ENCODE peak calls at places on chromosome 7, in ten cellular contexts. One of them, this sample, is unnamed.

GRCh38 chr7:98286093-98286525 is 4.6 kb downstream of the BRI3 start:
- DNase-seq in HT-29: peak; percentile 41
- DNase-seq in mucosa of gallbladder: peak; percentile 50
- DNase-seq in B cell: no peak
- DNase-seq in endothelial cell: no peak
- DNase-seq in substantia nigra: no peak
- DNase-seq in fibroblast of pulmonary artery: peak; percentile 52
- DNase-seq in stimulated activated CD8-positive, alpha-beta memory T cell treated with anti-CD3 and anti-CD28 coated beads, Interleukin-2, amount 100 ng/mL, for 1 hour: no peak
- DNase-seq in T-helper 1 cell: no peak
- DNase-seq in cardiac septum: no peak
- DNase-seq in this sample: peak; percentile 87

GRCh38 chr7:14761506-14762296 is 140.8 kb downstream of the DGKB start:
- DNase-seq in endothelial cell: no peak
- DNase-seq in stimulated activated CD8-positive, alpha-beta memory T cell treated with anti-CD3 and anti-CD28 coated beads, Interleukin-2, amount 100 ng/mL, for 1 hour: no peak
- DNase-seq in T-helper 1 cell: no peak
- DNase-seq in B cell: no peak
- DNase-seq in fibroblast of pulmonary artery: peak; percentile 85
- DNase-seq in substantia nigra: peak; percentile 14
- DNase-seq in cardiac septum: peak; percentile 87
- DNase-seq in mucosa of gallbladder: peak; percentile 11
- DNase-seq in HT-29: peak; percentile 61
- DNase-seq in this sample: peak; percentile 82

GRCh38 chr7:72281325-72281724 is 130.8 kb downstream of the CALN1 start:
- DNase-seq in HT-29: no peak
- DNase-seq in cardiac septum: no peak
- DNase-seq in B cell: no peak
- DNase-seq in substantia nigra: no peak
- DNase-seq in stimulated activated CD8-positive, alpha-beta memory T cell treated with anti-CD3 and anti-CD28 coated beads, Interleukin-2, amount 100 ng/mL, for 1 hour: no peak
- DNase-seq in fibroblast of pulmonary artery: no peak
- DNase-seq in mucosa of gallbladder: no peak
- DNase-seq in endothelial cell: no peak
- DNase-seq in T-helper 1 cell: no peak
- DNase-seq in this sample: no peak

GRCh38 chr7:122304996-122305421 is 459 bp upstream of the FEZF1 start:
- DNase-seq in mucosa of gallbladder: no peak
- DNase-seq in HT-29: no peak
- DNase-seq in substantia nigra: no peak
- DNase-seq in stimulated activated CD8-positive, alpha-beta memory T cell treated with anti-CD3 and anti-CD28 coated beads, Interleukin-2, amount 100 ng/mL, for 1 hour: no peak
- DNase-seq in fibroblast of pulmonary artery: peak; percentile 17
- DNase-seq in endothelial cell: no peak
- DNase-seq in cardiac septum: no peak
- DNase-seq in B cell: no peak
- DNase-seq in T-helper 1 cell: no peak
- DNase-seq in this sample: no peak

GRCh38 chr7:94452257-94452656 is 57.4 kb upstream of the CASD1 start:
- DNase-seq in HT-29: no peak
- DNase-seq in stimulated activated CD8-positive, alpha-beta memory T cell treated with anti-CD3 and anti-CD28 coated beads, Interleukin-2, amount 100 ng/mL, for 1 hour: no peak
- DNase-seq in substantia nigra: no peak
- DNase-seq in endothelial cell: no peak
- DNase-seq in T-helper 1 cell: no peak
- DNase-seq in cardiac septum: no peak
- DNase-seq in fibroblast of pulmonary artery: no peak
- DNase-seq in mucosa of gallbladder: no peak
- DNase-seq in B cell: no peak
- DNase-seq in this sample: no peak

GRCh38 chr7:99975782-99976521 is at the start of gene AZGP1:
- DNase-seq in T-helper 1 cell: no peak
- DNase-seq in fibroblast of pulmonary artery: no peak
- DNase-seq in B cell: no peak
- DNase-seq in stimulated activated CD8-positive, alpha-beta memory T cell treated with anti-CD3 and anti-CD28 coated beads, Interleukin-2, amount 100 ng/mL, for 1 hour: no peak
- DNase-seq in HT-29: peak; percentile 80
- DNase-seq in cardiac septum: peak; percentile 80
- DNase-seq in mucosa of gallbladder: peak; percentile 78
- DNase-seq in substantia nigra: no peak
- DNase-seq in endothelial cell: no peak
- DNase-seq in this sample: peak; percentile 78

GRCh38 chr7:87420173-87420572 is 55.3 kb downstream of the ABCB4 start:
- DNase-seq in stimulated activated CD8-positive, alpha-beta memory T cell treated with anti-CD3 and anti-CD28 coated beads, Interleukin-2, amount 100 ng/mL, for 1 hour: no peak
- DNase-seq in substantia nigra: no peak
- DNase-seq in cardiac septum: no peak
- DNase-seq in HT-29: no peak
- DNase-seq in mucosa of gallbladder: no peak
- DNase-seq in T-helper 1 cell: no peak
- DNase-seq in B cell: no peak
- DNase-seq in endothelial cell: no peak
- DNase-seq in fibroblast of pulmonary artery: no peak
- DNase-seq in this sample: no peak

GRCh38 chr7:125605241-125605640 is 675.6 kb upstream of the POT1 start:
- DNase-seq in fibroblast of pulmonary artery: no peak
- DNase-seq in T-helper 1 cell: no peak
- DNase-seq in stimulated activated CD8-positive, alpha-beta memory T cell treated with anti-CD3 and anti-CD28 coated beads, Interleukin-2, amount 100 ng/mL, for 1 hour: no peak
- DNase-seq in HT-29: no peak
- DNase-seq in endothelial cell: no peak
- DNase-seq in cardiac septum: no peak
- DNase-seq in mucosa of gallbladder: no peak
- DNase-seq in substantia nigra: no peak
- DNase-seq in B cell: no peak
- DNase-seq in this sample: no peak

GRCh38 chr7:77315102-77315501 is 101.0 kb downstream of the GSAP start:
- DNase-seq in T-helper 1 cell: no peak
- DNase-seq in B cell: no peak
- DNase-seq in endothelial cell: no peak
- DNase-seq in mucosa of gallbladder: no peak
- DNase-seq in cardiac septum: no peak
- DNase-seq in stimulated activated CD8-positive, alpha-beta memory T cell treated with anti-CD3 and anti-CD28 coated beads, Interleukin-2, amount 100 ng/mL, for 1 hour: no peak
- DNase-seq in HT-29: no peak
- DNase-seq in substantia nigra: no peak
- DNase-seq in fibroblast of pulmonary artery: peak; percentile 29
- DNase-seq in this sample: no peak

GRCh38 chr7:94266278-94266677 is 128.4 kb upstream of the COL1A2 start:
- DNase-seq in HT-29: no peak
- DNase-seq in endothelial cell: no peak
- DNase-seq in T-helper 1 cell: no peak
- DNase-seq in substantia nigra: no peak
- DNase-seq in fibroblast of pulmonary artery: peak; percentile 73
- DNase-seq in stimulated activated CD8-positive, alpha-beta memory T cell treated with anti-CD3 and anti-CD28 coated beads, Interleukin-2, amount 100 ng/mL, for 1 hour: no peak
- DNase-seq in B cell: no peak
- DNase-seq in mucosa of gallbladder: no peak
- DNase-seq in cardiac septum: no peak
- DNase-seq in this sample: no peak

GRCh38 chr7:3005257-3005656 is 38.4 kb downstream of the CARD11 start:
- DNase-seq in HT-29: no peak
- DNase-seq in cardiac septum: no peak
- DNase-seq in fibroblast of pulmonary artery: no peak
- DNase-seq in substantia nigra: no peak
- DNase-seq in stimulated activated CD8-positive, alpha-beta memory T cell treated with anti-CD3 and anti-CD28 coated beads, Interleukin-2, amount 100 ng/mL, for 1 hour: no peak
- DNase-seq in T-helper 1 cell: no peak
- DNase-seq in B cell: no peak
- DNase-seq in mucosa of gallbladder: no peak
- DNase-seq in endothelial cell: no peak
- DNase-seq in this sample: no peak

GRCh38 chr7:5139998-5140397 is 50.0 kb upstream of the WIPI2 start:
- DNase-seq in stimulated activated CD8-positive, alpha-beta memory T cell treated with anti-CD3 and anti-CD28 coated beads, Interleukin-2, amount 100 ng/mL, for 1 hour: no peak
- DNase-seq in fibroblast of pulmonary artery: peak; percentile 41
- DNase-seq in T-helper 1 cell: no peak
- DNase-seq in cardiac septum: no peak
- DNase-seq in HT-29: peak; percentile 52
- DNase-seq in substantia nigra: no peak
- DNase-seq in endothelial cell: peak; percentile 55
- DNase-seq in mucosa of gallbladder: no peak
- DNase-seq in B cell: peak; percentile 28
- DNase-seq in this sample: peak; percentile 69

GRCh38 chr7:4136036-4136435 is 546.1 kb upstream of the FOXK1 start:
- DNase-seq in HT-29: peak; percentile 7
- DNase-seq in fibroblast of pulmonary artery: no peak
- DNase-seq in substantia nigra: no peak
- DNase-seq in T-helper 1 cell: no peak
- DNase-seq in endothelial cell: no peak
- DNase-seq in mucosa of gallbladder: no peak
- DNase-seq in B cell: no peak
- DNase-seq in cardiac septum: peak; percentile 60
- DNase-seq in stimulated activated CD8-positive, alpha-beta memory T cell treated with anti-CD3 and anti-CD28 coated beads, Interleukin-2, amount 100 ng/mL, for 1 hour: no peak
- DNase-seq in this sample: no peak

GRCh38 chr7:66296-66695 is 126.1 kb upstream of the FAM20C start:
- DNase-seq in T-helper 1 cell: no peak
- DNase-seq in mucosa of gallbladder: no peak
- DNase-seq in cardiac septum: no peak
- DNase-seq in fibroblast of pulmonary artery: no peak
- DNase-seq in endothelial cell: no peak
- DNase-seq in stimulated activated CD8-positive, alpha-beta memory T cell treated with anti-CD3 and anti-CD28 coated beads, Interleukin-2, amount 100 ng/mL, for 1 hour: no peak
- DNase-seq in substantia nigra: no peak
- DNase-seq in B cell: no peak
- DNase-seq in HT-29: no peak
- DNase-seq in this sample: no peak

GRCh38 chr7:35593896-35594295 is 101.0 kb downstream of the HERPUD2 start:
- DNase-seq in B cell: no peak
- DNase-seq in endothelial cell: peak; percentile 47
- DNase-seq in mucosa of gallbladder: no peak
- DNase-seq in T-helper 1 cell: no peak
- DNase-seq in substantia nigra: no peak
- DNase-seq in fibroblast of pulmonary artery: peak; percentile 4
- DNase-seq in HT-29: peak; percentile 41
- DNase-seq in stimulated activated CD8-positive, alpha-beta memory T cell treated with anti-CD3 and anti-CD28 coated beads, Interleukin-2, amount 100 ng/mL, for 1 hour: no peak
- DNase-seq in cardiac septum: no peak
- DNase-seq in this sample: no peak

GRCh38 chr7:45713669-45714520 is 139.7 kb downstream of the ADCY1 start:
- DNase-seq in substantia nigra: no peak
- DNase-seq in endothelial cell: no peak
- DNase-seq in HT-29: no peak
- DNase-seq in B cell: no peak
- DNase-seq in cardiac septum: no peak
- DNase-seq in fibroblast of pulmonary artery: no peak
- DNase-seq in stimulated activated CD8-positive, alpha-beta memory T cell treated with anti-CD3 and anti-CD28 coated beads, Interleukin-2, amount 100 ng/mL, for 1 hour: no peak
- DNase-seq in mucosa of gallbladder: no peak
- DNase-seq in T-helper 1 cell: no peak
- DNase-seq in this sample: no peak

GRCh38 chr7:23894891-23895569 is 185.0 kb downstream of the STK31 start:
- DNase-seq in stimulated activated CD8-positive, alpha-beta memory T cell treated with anti-CD3 and anti-CD28 coated beads, Interleukin-2, amount 100 ng/mL, for 1 hour: no peak
- DNase-seq in B cell: no peak
- DNase-seq in mucosa of gallbladder: no peak
- DNase-seq in fibroblast of pulmonary artery: no peak
- DNase-seq in HT-29: no peak
- DNase-seq in substantia nigra: no peak
- DNase-seq in endothelial cell: no peak
- DNase-seq in T-helper 1 cell: no peak
- DNase-seq in cardiac septum: no peak
- DNase-seq in this sample: no peak